ENCODE peak calls at places on chromosomes 2 and 18, in five cellular contexts. T, J, D, G and K are unnamed samples.

GRCh38 chr2:163733301-163733938 is 2.4 kb downstream of the FIGN start:
- DNase-seq in D (no peak), J (no peak), T (peak), G (peak), K (no peak)

GRCh38 chr2:172743143-172743542 is 7.5 kb downstream of the RAPGEF4 start:
- DNase-seq in G (no peak), D (peak), J (no peak), T (no peak), K (no peak)

GRCh38 chr2:222483513-222484039 is 59.2 kb downstream of the SGPP2 start:
- DNase-seq in J (peak), T (no peak), D (no peak), G (no peak), K (no peak)

GRCh38 chr2:191913796-191914195 is 66.9 kb upstream of the CAVIN2 start:
- DNase-seq in D (no peak), T (no peak), G (no peak), J (no peak), K (no peak)

GRCh38 chr2:197300139-197300538 is 10.4 kb downstream of the ANKRD44 start:
- DNase-seq in J (no peak), G (no peak), T (no peak), D (no peak), K (no peak)

GRCh38 chr2:130834091-130834922 is 2.4 kb upstream of the ARHGEF4 start:
- DNase-seq in T (peak), G (no peak), D (no peak), J (no peak), K (no peak)

GRCh38 chr2:17171446-17172049 is 346.7 kb downstream of the RAD51AP2 start:
- DNase-seq in D (no peak), T (peak), G (no peak), J (peak), K (no peak)

GRCh38 chr2:86138736-86139625 is 32.9 kb downstream of the PTCD3 start:
- DNase-seq in G (no peak), D (no peak), J (no peak), T (no peak), K (no peak)

GRCh38 chr18:41058351-41059125 is 896.5 kb upstream of the PIK3C3 start:
- DNase-seq in J (no peak), D (no peak), T (peak), G (no peak), K (no peak)

GRCh38 chr2:25286025-25286400 is 55.7 kb downstream of the DNMT3A start:
- DNase-seq in G (peak), T (no peak), D (peak), J (peak), K (no peak)

GRCh38 chr2:195051401-195051800 is 605.6 kb upstream of the SLC39A10 start:
- DNase-seq in D (no peak), G (no peak), T (no peak), J (no peak), K (no peak)

GRCh38 chr2:100658017-100658416 is 95.2 kb downstream of the PDCL3 start:
- DNase-seq in G (no peak), J (no peak), D (no peak), T (no peak), K (no peak)

GRCh38 chr2:223214721-223215120 is 162.7 kb downstream of the KCNE4 start:
- DNase-seq in J (no peak), T (no peak), D (no peak), G (no peak), K (no peak)

GRCh38 chr2:207143474-207144190 is 22.1 kb downstream of the KLF7 start:
- DNase-seq in J (peak), G (peak), T (no peak), D (peak), K (no peak)

GRCh38 chr2:137910641-137911040 is 53.6 kb upstream of the HNMT start:
- DNase-seq in J (peak), G (no peak), T (peak), D (peak), K (no peak)

GRCh38 chr2:75577280-75577679 is 16.5 kb upstream of the EVA1A start:
- DNase-seq in J (no peak), T (no peak), G (no peak), D (no peak), K (no peak)

GRCh38 chr2:172445851-172446250 is 18.5 kb downstream of the ITGA6 start:
- DNase-seq in T (peak), D (peak), G (no peak), J (no peak), K (no peak)

GRCh38 chr2:84870306-84870705 is 10.6 kb downstream of the TRABD2A start:
- DNase-seq in T (no peak), J (peak), G (no peak), D (no peak), K (no peak)

GRCh38 chr2:37527362-37527761 is 144.1 kb downstream of the CDC42EP3 start:
- DNase-seq in J (no peak), D (no peak), G (no peak), T (no peak), K (no peak)

GRCh38 chr2:241901018-241901380 is 31.5 kb downstream of the RTP5 start:
- DNase-seq in G (no peak), J (no peak), D (no peak), T (no peak), K (no peak)

GRCh38 chr2:10476723-10477442 is 28.8 kb upstream of the ODC1 start:
- DNase-seq in D (no peak), T (no peak), J (no peak), G (no peak), K (no peak)

GRCh38 chr18:13548106-13548819 is 178.1 kb downstream of the FAM210A start:
- DNase-seq in D (no peak), J (peak), G (no peak), T (no peak), K (no peak)

GRCh38 chr2:233882353-233882752 is 14.2 kb upstream of the MSL3B start:
- DNase-seq in G (no peak), T (no peak), D (no peak), J (no peak), K (no peak)

GRCh38 chr2:197276156-197276555 is 34.4 kb downstream of the ANKRD44 start:
- DNase-seq in T (no peak), G (no peak), D (no peak), J (no peak), K (no peak)

GRCh38 chr2:167334343-167334742 is 446.1 kb downstream of the XIRP2 start:
- DNase-seq in D (no peak), T (no peak), J (no peak), G (no peak), K (no peak)

GRCh38 chr2:219987830-219988229 is 360.4 kb downstream of the SLC4A3 start:
- DNase-seq in D (no peak), J (no peak), G (no peak), T (peak), K (no peak)

GRCh38 chr2:32977228-32977758 is 30.5 kb downstream of the LTBP1 start:
- DNase-seq in J (no peak), D (peak), T (no peak), G (peak), K (no peak)

GRCh38 chr2:14039134-14039533 is 593.4 kb upstream of the LRATD1 start:
- DNase-seq in T (no peak), J (no peak), G (no peak), D (no peak), K (no peak)

GRCh38 chr2:172953970-172954852 is 121.4 kb upstream of the MAP3K20 start:
- DNase-seq in T (peak), G (no peak), J (no peak), D (no peak), K (no peak)

GRCh38 chr2:136116813-136117390 is 1.0 kb downstream of the CXCR4 start:
- DNase-seq in T (no peak), D (no peak), J (peak), G (peak), K (peak)

GRCh38 chr2:124315221-124315880 is 290.3 kb downstream of the CNTNAP5 start:
- DNase-seq in J (no peak), D (no peak), G (no peak), T (no peak), K (no peak)

GRCh38 chr18:32092422-32093105 is 890 bp downstream of the RNF138 start:
- DNase-seq in T (peak), G (peak), J (peak), D (peak), K (peak)
- TF ChIP-seq CTCF in T (no peak), G (no peak), J (no peak), D (no peak), K (no peak)

GRCh38 chr18:7394041-7394440 is 163.2 kb downstream of the LRRC30 start:
- DNase-seq in G (no peak), T (no peak), D (no peak), J (no peak), K (no peak)

GRCh38 chr18:7395566-7395965 is 164.7 kb downstream of the LRRC30 start:
- DNase-seq in D (no peak), G (no peak), J (no peak), T (no peak), K (no peak)

GRCh38 chr18:7393080-7393479 is 162.2 kb downstream of the LRRC30 start:
- DNase-seq in T (no peak), G (no peak), J (no peak), D (no peak), K (no peak)

GRCh38 chr18:7388752-7389151 is 157.9 kb downstream of the LRRC30 start:
- DNase-seq in T (no peak), G (no peak), J (no peak), D (no peak), K (no peak)

GRCh38 chr18:7390731-7391492 is 160.0 kb downstream of the LRRC30 start:
- DNase-seq in D (no peak), G (no peak), T (no peak), J (no peak), K (no peak)
- H3K4me3 ChIP-seq in D (no peak), G (no peak), T (no peak), J (no peak), K (no peak)

GRCh38 chr18:62326646-62327348 is 1.7 kb downstream of the TNFRSF11A start:
- DNase-seq in G (no peak), D (no peak), T (no peak), J (no peak), K (no peak)

GRCh38 chr18:62324355-62324828 is 718 bp upstream of the TNFRSF11A start:
- DNase-seq in T (no peak), D (no peak), G (no peak), J (no peak), K (no peak)

GRCh38 chr18:62323483-62324354 is 1.4 kb upstream of the TNFRSF11A start:
- DNase-seq in D (no peak), T (no peak), J (no peak), G (no peak), K (no peak)

GRCh38 chr18:62325806-62326645 is 916 bp downstream of the TNFRSF11A start:
- DNase-seq in G (no peak), D (peak), T (peak), J (peak), K (peak)

DNA sequence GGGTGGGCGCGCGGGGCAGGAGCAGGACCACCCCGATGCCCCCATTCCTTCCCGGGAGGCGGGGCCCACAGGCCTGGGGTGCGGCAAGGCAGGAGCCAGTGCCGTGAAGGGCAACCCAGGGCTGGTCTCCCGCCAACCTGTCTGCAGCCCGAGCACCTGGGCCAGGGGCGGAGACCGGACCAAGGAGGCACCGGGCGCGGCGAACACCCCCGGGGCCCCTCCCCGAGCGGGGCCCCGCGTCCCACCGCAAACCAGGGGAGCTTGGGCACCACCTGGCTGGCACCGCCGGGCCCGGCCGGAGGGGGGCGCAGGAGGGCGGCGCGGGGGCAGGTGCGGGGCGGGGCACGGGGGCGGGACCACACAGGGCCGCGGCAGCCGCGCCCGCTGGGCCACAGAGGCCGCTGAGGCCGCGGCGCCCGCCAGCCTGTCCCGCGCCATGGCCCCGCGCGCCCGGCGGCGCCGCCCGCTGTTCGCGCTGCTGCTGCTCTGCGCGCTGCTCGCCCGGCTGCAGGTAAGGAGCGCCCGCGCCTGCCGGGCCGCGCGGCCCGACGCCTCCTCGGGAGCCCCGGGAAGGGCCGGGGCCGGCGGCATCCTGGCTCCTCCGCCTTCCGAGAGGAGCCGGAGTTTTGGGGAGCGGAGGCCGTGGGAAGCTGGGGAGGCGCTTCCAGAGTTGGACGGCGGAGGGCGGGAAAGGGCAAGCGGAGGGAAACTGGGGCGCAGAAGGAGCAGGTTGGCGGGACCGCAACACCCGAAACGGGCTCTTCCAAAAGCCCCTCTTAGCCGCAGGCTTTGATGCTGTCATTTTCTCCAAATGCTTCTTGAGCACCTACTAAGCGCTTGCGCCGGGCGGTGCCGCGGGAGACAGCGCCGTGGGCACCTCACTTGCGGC is at the start of gene TNFRSF11A:
- DNase-seq in G (no peak), T (no peak), J (peak), D (peak), K (no peak)
- TF ChIP-seq CTCF in G (peak), T (no peak), J (peak), D (peak), K (peak)

GRCh38 chr18:79799619-79800352 is 2.0 kb downstream of the KCNG2 start:
- DNase-seq in J (no peak), G (no peak), D (no peak), T (no peak), K (no peak)
- H3K4me3 ChIP-seq in J (no peak), G (no peak), D (no peak), T (no peak), K (no peak)

GRCh38 chr2:232809349-232810124 is 33.2 kb upstream of the KCNJ13 start:
- DNase-seq in T (no peak), G (peak), D (no peak), J (no peak), K (no peak)
- TF ChIP-seq CTCF in T (no peak), G (no peak), D (no peak), J (no peak), K (no peak)

GRCh38 chr2:7430869-7431641 is 513.8 kb downstream of the RNF144A start:
- DNase-seq in D (no peak), G (peak), J (peak), T (no peak), K (no peak)
- H3K4me3 ChIP-seq in D (no peak), G (no peak), J (peak), T (no peak), K (peak)